ENCODE peak calls at places on chromosomes 6 and 20, in ten cellular contexts. C, Y, H, V, P, B, O, K, E and N are unnamed samples.

GRCh38 chr6:154341326-154341725 is 15.3 kb downstream of the IPCEF1 start:
- DNase-seq in C (no peak), Y (no peak), H (no peak), V (no peak), P (no peak), B (no peak), O (no peak), K (no peak), E (no peak), N (no peak)

GRCh38 chr6:166307981-166308768 is at the start of gene PRR18:
- DNase-seq in C (no peak), Y (no peak), H (no peak), V (no peak), P (peak; percentile 59), B (no peak), O (peak; percentile 45), K (no peak), E (peak; percentile 31), N (no peak)

GRCh38 chr6:51927450-51927849 is 160.0 kb downstream of the PKHD1 start:
- DNase-seq in C (no peak), Y (no peak), H (no peak), V (no peak), P (no peak), B (no peak), O (no peak), K (no peak), E (no peak), N (no peak)

GRCh38 chr20:52945268-52945667 is 26.9 kb upstream of the TSHZ2 start:
- DNase-seq in C (no peak), Y (no peak), H (no peak), V (no peak), P (no peak), B (no peak), O (no peak), K (no peak), E (no peak), N (no peak)

GRCh38 chr6:104182811-104183210 is 676.9 kb downstream of the HACE1 start:
- DNase-seq in C (no peak), Y (no peak), H (no peak), V (no peak), P (no peak), B (no peak), O (no peak), K (no peak), E (peak; percentile 16), N (no peak)

GRCh38 chr6:142819603-142820335 is 125.2 kb downstream of the HIVEP2 start:
- DNase-seq in C (no peak), Y (no peak), H (peak; percentile 54), V (peak; percentile 37), P (peak; percentile 38), B (no peak), O (no peak), K (no peak), E (peak; percentile 27), N (no peak)

GRCh38 chr20:59484228-59484627 is 120.1 kb upstream of the PHACTR3 start:
- DNase-seq in C (no peak), Y (no peak), H (no peak), V (no peak), P (no peak), B (no peak), O (no peak), K (no peak), E (no peak), N (no peak)

GRCh38 chr6:107061125-107062020 is 33.4 kb downstream of the MTRES1 start:
- DNase-seq in C (no peak), Y (no peak), H (no peak), V (no peak), P (no peak), B (no peak), O (no peak), K (no peak), E (peak; percentile 5), N (no peak)

GRCh38 chr6:144534123-144534676 is 249.1 kb downstream of the UTRN start:
- DNase-seq in C (no peak), Y (no peak), H (no peak), V (no peak), P (no peak), B (no peak), O (no peak), K (no peak), E (peak; percentile 34), N (no peak)

GRCh38 chr6:129402244-129402643 is 307.7 kb downstream of the ARHGAP18 start:
- DNase-seq in C (peak; percentile 9), Y (no peak), H (no peak), V (no peak), P (no peak), B (no peak), O (no peak), K (no peak), E (peak; percentile 30), N (no peak)

GRCh38 chr6:121660277-121660676 is 224.8 kb downstream of the GJA1 start:
- DNase-seq in C (no peak), Y (no peak), H (no peak), V (no peak), P (no peak), B (no peak), O (no peak), K (no peak), E (no peak), N (no peak)

GRCh38 chr6:141467881-141468280 is 664.8 kb upstream of the GJE1 start:
- DNase-seq in C (no peak), Y (no peak), H (no peak), V (no peak), P (no peak), B (no peak), O (no peak), K (no peak), E (peak; percentile 52), N (no peak)

GRCh38 chr6:30160391-30160790 is 620 bp downstream of the TRIM10 start:
- DNase-seq in C (no peak), Y (no peak), H (no peak), V (no peak), P (no peak), B (no peak), O (no peak), K (no peak), E (no peak), N (no peak)

GRCh38 chr6:112931835-112932234 is 584.7 kb downstream of the RFPL4B start:
- DNase-seq in C (no peak), Y (no peak), H (no peak), V (no peak), P (no peak), B (no peak), O (no peak), K (no peak), E (peak; percentile 9), N (peak; percentile 17)